ENCODE peak calls at places on chromosomes 16 and 17, in four cellular contexts. I, Y, A and X are unnamed samples.
A peak's percentile ranks its signal among the peaks of the same experiment; 100 is the strongest.

GRCh38 chr17:78665952-78666920 is 89.0 kb upstream of the DNAH17 start:
- DNase-seq in I (peak; percentile 23), Y (no peak), A (peak; percentile 58), X (peak; percentile 75)

GRCh38 chr16:54240180-54241125 is 46.1 kb downstream of the IRX3 start:
- DNase-seq in I (no peak), Y (no peak), A (no peak), X (no peak)

GRCh38 chr17:73554498-73554897 is 89.7 kb downstream of the SDK2 start:
- DNase-seq in I (no peak), Y (no peak), A (no peak), X (no peak)

GRCh38 chr17:50283246-50283645 is 9.0 kb downstream of the TMEM92 start:
- DNase-seq in I (no peak), Y (peak; percentile 21), A (no peak), X (no peak)

GRCh38 chr17:57324060-57324459 is 67.7 kb downstream of the MSI2 start:
- DNase-seq in I (no peak), Y (no peak), A (no peak), X (no peak)

GRCh38 chr16:4922721-4923342 is 14.1 kb downstream of the PPL start:
- DNase-seq in I (peak; percentile 25), Y (no peak), A (no peak), X (no peak)

GRCh38 chr17:11238710-11239109 is 2.3 kb upstream of the SHISA6 start:
- DNase-seq in I (no peak), Y (no peak), A (no peak), X (no peak)

GRCh38 chr16:56866955-56867830 is 2.2 kb downstream of the SLC12A3 start:
- DNase-seq in I (peak; percentile 63), Y (no peak), A (no peak), X (no peak)

GRCh38 chr17:81116704-81117103 is 48.6 kb upstream of the PVALEF start:
- DNase-seq in I (no peak), Y (no peak), A (no peak), X (no peak)